ENCODE peak calls at places on chromosomes 7 and 10, in four cellular contexts. Z, C, A and H are unnamed samples. For H3K9me3, the result is how much of the 10 kb centered on the place peaks cover.

GRCh38 chr10:132412316-132413192 is 15.6 kb downstream of the PWWP2B start:
- DNase-seq in C (no peak), Z (no peak), A (no peak), H (no peak)

GRCh38 chr7:4286281-4286680 is 395.8 kb upstream of the FOXK1 start:
- DNase-seq in A (no peak), C (no peak), Z (no peak), H (no peak)

GRCh38 chr10:25642736-25643135 is 291.3 kb upstream of the MYO3A start:
- DNase-seq in A (no peak), Z (no peak), C (no peak), H (no peak)

GRCh38 chr10:104260775-104261115 is 6.1 kb downstream of the GSTO1 start:
- DNase-seq in C (peak), Z (no peak), A (no peak), H (no peak)

GRCh38 chr7:130359276-130359857 is 14.8 kb downstream of the CPA5 start:
- DNase-seq in Z (no peak), C (no peak), A (no peak), H (no peak)

GRCh38 chr7:101792051-101792651 is 25.3 kb upstream of the CUX1 start:
- DNase-seq in Z (no peak), C (no peak), A (no peak), H (no peak)

GRCh38 chr10:62112325-62112724 is 156.3 kb downstream of the RTKN2 start:
- DNase-seq in A (no peak), C (peak), Z (no peak), H (no peak)

GRCh38 chr7:95435422-95435780 is 573 bp upstream of the PON2 start:
- DNase-seq in A (no peak), C (no peak), Z (no peak), H (no peak)

GRCh38 chr10:27893320-27894014 is 105.4 kb downstream of the ODAD2 start:
- DNase-seq in A (no peak), C (peak), Z (no peak), H (no peak)

GRCh38 chr10:129839285-129840195 is 124.5 kb downstream of the EBF3 start:
- DNase-seq in Z (no peak), A (no peak), C (no peak), H (no peak)

DNA sequence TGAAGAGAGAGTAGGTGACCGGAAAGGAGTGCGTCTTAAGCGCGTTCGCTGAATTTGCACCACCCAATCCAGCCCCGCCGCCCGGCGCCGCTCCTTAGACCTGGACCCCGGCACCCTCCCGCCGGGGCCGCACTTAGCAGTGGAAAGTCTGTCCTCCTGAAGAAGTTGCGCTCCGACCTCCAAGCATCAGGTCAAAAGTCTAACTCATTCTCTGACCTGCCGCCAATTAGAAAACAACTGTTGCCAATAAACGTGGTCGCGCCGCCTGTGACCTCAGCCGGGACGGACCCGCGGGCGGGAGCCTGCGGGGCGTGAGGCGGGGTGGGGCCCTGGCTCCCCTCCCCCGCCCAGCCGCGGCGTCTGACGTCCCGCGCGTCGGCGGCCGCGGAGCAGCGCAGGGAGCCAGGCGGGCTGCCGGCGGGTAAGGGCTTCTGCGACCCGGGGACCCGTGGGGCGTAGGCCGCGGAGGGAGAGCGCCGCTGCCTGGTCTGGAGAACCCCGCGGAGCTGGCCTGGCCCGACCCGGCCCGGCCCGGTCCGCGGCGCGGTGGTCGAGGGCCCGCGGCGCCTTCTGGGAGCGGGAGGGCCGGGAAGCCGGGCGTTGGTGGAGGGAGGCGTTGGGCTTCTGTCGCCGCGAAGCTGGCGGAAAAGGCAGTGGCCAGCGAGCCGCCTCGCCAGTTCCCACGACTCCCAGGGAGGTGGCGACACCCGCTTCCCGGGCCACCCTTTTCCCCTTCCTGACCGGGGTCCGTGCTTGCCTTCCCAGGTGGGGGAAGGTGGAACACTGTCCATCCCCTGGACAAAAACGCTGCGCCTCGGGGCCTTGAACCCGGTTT is at the start of gene BCAP29:
- DNase-seq in A (peak), Z (peak), C (peak), H (peak)
- TF ChIP-seq CTCF in A (no peak), Z (peak), C (no peak), H (no peak)

DNA sequence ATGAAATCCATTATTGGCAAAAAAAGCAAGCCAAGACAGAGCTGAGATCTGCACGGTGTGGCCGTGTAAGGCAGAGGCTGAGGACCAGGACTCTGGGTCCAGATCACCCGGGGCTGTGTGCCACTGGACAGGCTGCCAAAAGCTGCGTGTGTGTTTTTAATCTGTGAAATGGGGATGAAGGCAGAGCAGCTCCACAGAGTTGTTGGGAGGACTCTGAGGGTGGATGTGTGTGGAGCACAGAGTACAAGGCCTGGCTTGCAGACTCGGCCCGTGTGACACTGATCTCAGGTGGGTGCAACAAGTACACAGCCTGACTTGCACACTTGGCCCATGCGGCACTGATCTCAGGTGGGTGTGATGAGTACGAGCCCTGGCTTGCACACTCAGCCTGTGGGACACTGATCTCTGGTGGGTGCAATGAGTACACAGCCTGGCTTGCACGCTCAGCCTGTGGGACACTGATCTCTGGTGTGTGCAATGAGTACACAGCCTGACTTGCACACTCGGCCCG is 329.8 kb downstream of the DNAJB6 start:
- DNase-seq in A (no peak), C (no peak), Z (no peak), H (no peak)
- H3K9me3 ChIP-seq in A (under half), C (under half), Z (under half), H (under half)

DNA sequence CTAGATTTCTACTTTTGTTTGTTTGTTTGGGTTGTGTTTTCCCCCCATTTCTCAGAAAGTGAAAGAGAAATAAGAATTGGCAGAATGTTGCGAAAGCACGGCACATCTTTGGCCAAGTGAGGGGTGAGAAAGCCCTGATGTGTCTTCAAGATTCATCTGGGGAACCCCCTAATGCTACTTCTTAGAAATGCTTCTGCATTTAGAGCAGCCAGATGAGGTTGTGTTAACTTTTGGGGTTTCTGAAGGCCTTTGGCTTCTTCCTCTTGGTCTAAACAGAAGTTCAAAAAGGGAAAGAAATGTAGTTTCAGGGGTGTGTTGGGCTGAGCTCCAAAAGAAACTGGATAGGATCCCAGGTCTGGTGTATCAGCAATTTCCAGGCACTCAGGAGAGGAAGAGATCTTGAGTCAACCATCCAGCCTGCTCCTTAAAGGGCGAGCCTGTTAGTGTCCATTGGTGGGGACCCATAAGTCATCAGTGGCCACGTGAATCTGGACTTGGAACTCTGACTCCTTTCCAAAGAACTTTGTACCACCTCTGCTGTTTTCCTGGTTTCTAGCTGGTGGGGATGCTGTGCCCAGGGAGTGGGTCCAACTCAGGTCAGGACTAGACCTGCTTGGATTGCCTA is 6.5 kb downstream of the DUSP5 start:
- DNase-seq in Z (no peak), C (peak), A (peak), H (peak)
- H3K4me3 ChIP-seq in Z (no peak), C (peak), A (peak), H (no peak)

GRCh38 chr7:78020131-78020873 is 221.7 kb downstream of the PHTF2 start:
- DNase-seq in C (peak), Z (peak), A (peak), H (no peak)

GRCh38 chr7:78022165-78022564 is 223.6 kb downstream of the PHTF2 start:
- DNase-seq in Z (no peak), C (no peak), A (no peak), H (no peak)

GRCh38 chr7:78019457-78020130 is 221.0 kb downstream of the PHTF2 start:
- DNase-seq in Z (peak), C (peak), A (peak), H (peak)

GRCh38 chr7:78018541-78019456 is 220.2 kb downstream of the PHTF2 start:
- DNase-seq in C (peak), Z (no peak), A (peak), H (no peak)

GRCh38 chr7:78020874-78021249 is 222.3 kb downstream of the PHTF2 start:
- DNase-seq in Z (no peak), A (no peak), C (no peak), H (no peak)
- TF ChIP-seq CTCF in Z (no peak), A (no peak), C (no peak), H (no peak)